ENCODE peak calls at places on chromosomes 7 and 10, in eight cellular contexts. One of them, this sample, is unnamed.

GRCh38 chr10:121452581-121452980 is 145.7 kb downstream of the FGFR2 start:
- DNase-seq in astrocyte: no peak
- DNase-seq in psoas muscle: no peak
- DNase-seq in epithelial cell of esophagus: no peak
- DNase-seq in retinal pigment epithelial cell: no peak
- DNase-seq in cardiac fibroblast: no peak
- DNase-seq in body of pancreas: no peak
- DNase-seq in SJSA1: no peak
- DNase-seq in this sample: no peak

GRCh38 chr10:133412381-133412711 is 12.1 kb downstream of the SPRN start:
- DNase-seq in astrocyte: no peak
- DNase-seq in psoas muscle: no peak
- DNase-seq in epithelial cell of esophagus: no peak
- DNase-seq in retinal pigment epithelial cell: no peak
- DNase-seq in cardiac fibroblast: no peak
- DNase-seq in body of pancreas: no peak
- DNase-seq in SJSA1: no peak
- DNase-seq in this sample: no peak

GRCh38 chr10:69152002-69152401 is 28.0 kb downstream of the VPS26A start:
- DNase-seq in astrocyte: no peak
- DNase-seq in psoas muscle: no peak
- DNase-seq in epithelial cell of esophagus: no peak
- DNase-seq in retinal pigment epithelial cell: no peak
- DNase-seq in cardiac fibroblast: no peak
- DNase-seq in body of pancreas: no peak
- DNase-seq in SJSA1: no peak
- DNase-seq in this sample: no peak

GRCh38 chr7:35015346-35015859 is 21.9 kb downstream of the DPY19L1 start:
- DNase-seq in astrocyte: peak; percentile 56
- DNase-seq in psoas muscle: no peak
- DNase-seq in epithelial cell of esophagus: no peak
- DNase-seq in retinal pigment epithelial cell: no peak
- DNase-seq in cardiac fibroblast: no peak
- DNase-seq in body of pancreas: no peak
- DNase-seq in SJSA1: no peak
- DNase-seq in this sample: no peak

GRCh38 chr10:11587860-11588259 is 23.6 kb downstream of the USP6NL start:
- DNase-seq in astrocyte: no peak
- DNase-seq in psoas muscle: no peak
- DNase-seq in epithelial cell of esophagus: peak; percentile 72
- DNase-seq in retinal pigment epithelial cell: no peak
- DNase-seq in cardiac fibroblast: no peak
- DNase-seq in body of pancreas: no peak
- DNase-seq in SJSA1: no peak
- DNase-seq in this sample: no peak

GRCh38 chr7:139108256-139109187 is 998 bp downstream of the ZC3HAV1 start:
- DNase-seq in astrocyte: peak; percentile 24
- DNase-seq in psoas muscle: no peak
- DNase-seq in epithelial cell of esophagus: peak; percentile 27
- DNase-seq in retinal pigment epithelial cell: no peak
- DNase-seq in cardiac fibroblast: peak; percentile 17
- DNase-seq in body of pancreas: peak; percentile 34
- DNase-seq in SJSA1: peak; percentile 49
- DNase-seq in this sample: peak; percentile 25

GRCh38 chr7:101950450-101951119 is 133.2 kb downstream of the CUX1 start:
- DNase-seq in astrocyte: peak; percentile 65
- DNase-seq in psoas muscle: no peak
- DNase-seq in epithelial cell of esophagus: no peak
- DNase-seq in retinal pigment epithelial cell: no peak
- DNase-seq in cardiac fibroblast: peak; percentile 92
- DNase-seq in body of pancreas: no peak
- DNase-seq in SJSA1: no peak
- DNase-seq in this sample: peak; percentile 49

GRCh38 chr7:32496052-32496813 is 944 bp downstream of the AVL9 start:
- DNase-seq in astrocyte: no peak
- DNase-seq in psoas muscle: no peak
- DNase-seq in epithelial cell of esophagus: no peak
- DNase-seq in retinal pigment epithelial cell: no peak
- DNase-seq in cardiac fibroblast: peak; percentile 7
- DNase-seq in body of pancreas: no peak
- DNase-seq in SJSA1: no peak
- DNase-seq in this sample: no peak

GRCh38 chr10:60023475-60023874 is 117.1 kb upstream of the CCDC6 start:
- DNase-seq in astrocyte: no peak
- DNase-seq in psoas muscle: no peak
- DNase-seq in epithelial cell of esophagus: no peak
- DNase-seq in retinal pigment epithelial cell: no peak
- DNase-seq in cardiac fibroblast: no peak
- DNase-seq in body of pancreas: no peak
- DNase-seq in SJSA1: no peak
- DNase-seq in this sample: no peak

GRCh38 chr7:2032876-2033407 is 199.8 kb downstream of the MAD1L1 start:
- DNase-seq in astrocyte: no peak
- DNase-seq in psoas muscle: peak; percentile 29
- DNase-seq in epithelial cell of esophagus: no peak
- DNase-seq in retinal pigment epithelial cell: no peak
- DNase-seq in cardiac fibroblast: no peak
- DNase-seq in body of pancreas: no peak
- DNase-seq in SJSA1: no peak
- DNase-seq in this sample: no peak

GRCh38 chr10:125116041-125116649 is 44.2 kb downstream of the CTBP2 start:
- DNase-seq in astrocyte: no peak
- DNase-seq in psoas muscle: peak; percentile 38
- DNase-seq in epithelial cell of esophagus: no peak
- DNase-seq in retinal pigment epithelial cell: no peak
- DNase-seq in cardiac fibroblast: no peak
- DNase-seq in body of pancreas: no peak
- DNase-seq in SJSA1: no peak
- DNase-seq in this sample: no peak

GRCh38 chr7:5423272-5423843 is at the start of gene TNRC18:
- DNase-seq in astrocyte: no peak
- DNase-seq in psoas muscle: peak; percentile 76
- DNase-seq in epithelial cell of esophagus: no peak
- DNase-seq in retinal pigment epithelial cell: no peak
- DNase-seq in cardiac fibroblast: no peak
- DNase-seq in body of pancreas: peak; percentile 48
- DNase-seq in SJSA1: peak; percentile 62
- DNase-seq in this sample: no peak

GRCh38 chr7:136030867-136031318 is 53.7 kb upstream of the MTPN start:
- DNase-seq in astrocyte: no peak
- DNase-seq in psoas muscle: no peak
- DNase-seq in epithelial cell of esophagus: peak; percentile 70
- DNase-seq in retinal pigment epithelial cell: no peak
- DNase-seq in cardiac fibroblast: no peak
- DNase-seq in body of pancreas: no peak
- DNase-seq in SJSA1: no peak
- DNase-seq in this sample: no peak

GRCh38 chr7:103003004-103003403 is 71.6 kb downstream of the FBXL13 start:
- DNase-seq in astrocyte: no peak
- DNase-seq in psoas muscle: no peak
- DNase-seq in epithelial cell of esophagus: no peak
- DNase-seq in retinal pigment epithelial cell: no peak
- DNase-seq in cardiac fibroblast: peak; percentile 20
- DNase-seq in body of pancreas: no peak
- DNase-seq in SJSA1: no peak
- DNase-seq in this sample: no peak

GRCh38 chr10:108204528-108205313 is 1040.2 kb upstream of the SORCS1 start:
- DNase-seq in astrocyte: no peak
- DNase-seq in psoas muscle: no peak
- DNase-seq in epithelial cell of esophagus: peak; percentile 66
- DNase-seq in retinal pigment epithelial cell: no peak
- DNase-seq in cardiac fibroblast: peak; percentile 15
- DNase-seq in body of pancreas: no peak
- DNase-seq in SJSA1: no peak
- DNase-seq in this sample: no peak

GRCh38 chr10:75029874-75030273 is 81.6 kb upstream of the SAMD8 start:
- DNase-seq in astrocyte: no peak
- DNase-seq in psoas muscle: no peak
- DNase-seq in epithelial cell of esophagus: no peak
- DNase-seq in retinal pigment epithelial cell: no peak
- DNase-seq in cardiac fibroblast: peak; percentile 53
- DNase-seq in body of pancreas: no peak
- DNase-seq in SJSA1: no peak
- DNase-seq in this sample: no peak

GRCh38 chr10:7484456-7485266 is 73.8 kb upstream of the SFMBT2 start:
- DNase-seq in astrocyte: no peak
- DNase-seq in psoas muscle: no peak
- DNase-seq in epithelial cell of esophagus: no peak
- DNase-seq in retinal pigment epithelial cell: no peak
- DNase-seq in cardiac fibroblast: no peak
- DNase-seq in body of pancreas: no peak
- DNase-seq in SJSA1: no peak
- DNase-seq in this sample: no peak

GRCh38 chr10:130623680-130624271 is 487.6 kb downstream of the GLRX3 start:
- DNase-seq in astrocyte: no peak
- DNase-seq in psoas muscle: no peak
- DNase-seq in epithelial cell of esophagus: no peak
- DNase-seq in retinal pigment epithelial cell: no peak
- DNase-seq in cardiac fibroblast: no peak
- DNase-seq in body of pancreas: no peak
- DNase-seq in SJSA1: no peak
- DNase-seq in this sample: no peak

GRCh38 chr7:156998988-156999610 is 11.4 kb downstream of the MNX1 start:
- DNase-seq in astrocyte: no peak
- DNase-seq in psoas muscle: no peak
- DNase-seq in epithelial cell of esophagus: no peak
- DNase-seq in retinal pigment epithelial cell: no peak
- DNase-seq in cardiac fibroblast: no peak
- DNase-seq in body of pancreas: no peak
- DNase-seq in SJSA1: peak; percentile 36
- DNase-seq in this sample: no peak

GRCh38 chr7:157000741-157001653 is 9.5 kb downstream of the MNX1 start:
- DNase-seq in astrocyte: no peak
- DNase-seq in psoas muscle: no peak
- DNase-seq in epithelial cell of esophagus: no peak
- DNase-seq in retinal pigment epithelial cell: no peak
- DNase-seq in cardiac fibroblast: no peak
- DNase-seq in body of pancreas: no peak
- DNase-seq in SJSA1: no peak
- DNase-seq in this sample: no peak

GRCh38 chr7:156999611-157000046 is 10.8 kb downstream of the MNX1 start:
- DNase-seq in astrocyte: no peak
- DNase-seq in psoas muscle: no peak
- DNase-seq in epithelial cell of esophagus: no peak
- DNase-seq in retinal pigment epithelial cell: no peak
- DNase-seq in cardiac fibroblast: no peak
- DNase-seq in body of pancreas: no peak
- DNase-seq in SJSA1: no peak
- DNase-seq in this sample: no peak

GRCh38 chr7:157001920-157002818 is 8.3 kb downstream of the MNX1 start:
- DNase-seq in astrocyte: no peak
- DNase-seq in psoas muscle: no peak
- DNase-seq in epithelial cell of esophagus: no peak
- DNase-seq in retinal pigment epithelial cell: no peak
- DNase-seq in cardiac fibroblast: no peak
- DNase-seq in body of pancreas: no peak
- DNase-seq in SJSA1: peak; percentile 33
- DNase-seq in this sample: no peak

GRCh38 chr7:157000047-157000726 is 10.3 kb downstream of the MNX1 start:
- DNase-seq in astrocyte: no peak
- DNase-seq in psoas muscle: no peak
- DNase-seq in epithelial cell of esophagus: no peak
- DNase-seq in retinal pigment epithelial cell: no peak
- DNase-seq in cardiac fibroblast: no peak
- DNase-seq in body of pancreas: no peak
- DNase-seq in SJSA1: no peak
- DNase-seq in this sample: no peak
- H3K4me3 ChIP-seq in astrocyte: no peak overlapping the region
- H3K4me3 ChIP-seq in psoas muscle: peak overlapping the region; percentile 52
- H3K4me3 ChIP-seq in epithelial cell of esophagus: peak overlapping the region; percentile 31
- H3K4me3 ChIP-seq in retinal pigment epithelial cell: no peak overlapping the region
- H3K4me3 ChIP-seq in cardiac fibroblast: peak overlapping the region; percentile 30
- H3K4me3 ChIP-seq in body of pancreas: peak overlapping the region; percentile 69
- H3K4me3 ChIP-seq in SJSA1: no peak overlapping the region
- H3K4me3 ChIP-seq in this sample: peak overlapping the region; percentile 12

GRCh38 chr10:15168781-15169554 is 475 bp upstream of the NMT2 start:
- DNase-seq in astrocyte: peak; percentile 72
- DNase-seq in psoas muscle: peak; percentile 98
- DNase-seq in epithelial cell of esophagus: peak; percentile 97
- DNase-seq in retinal pigment epithelial cell: peak; percentile 70
- DNase-seq in cardiac fibroblast: peak; percentile 99
- DNase-seq in body of pancreas: peak; percentile 98
- DNase-seq in SJSA1: peak; percentile 98
- DNase-seq in this sample: peak; percentile 93
- H3K4me3 ChIP-seq in astrocyte: no peak overlapping the region
- H3K4me3 ChIP-seq in psoas muscle: peak overlapping the region; percentile 48
- H3K4me3 ChIP-seq in epithelial cell of esophagus: no peak overlapping the region
- H3K4me3 ChIP-seq in retinal pigment epithelial cell: peak overlapping the region; percentile 26
- H3K4me3 ChIP-seq in cardiac fibroblast: no peak overlapping the region
- H3K4me3 ChIP-seq in body of pancreas: no peak overlapping the region
- H3K4me3 ChIP-seq in SJSA1: peak overlapping the region; percentile 17
- H3K4me3 ChIP-seq in this sample: peak overlapping the region; percentile 5

DNA sequence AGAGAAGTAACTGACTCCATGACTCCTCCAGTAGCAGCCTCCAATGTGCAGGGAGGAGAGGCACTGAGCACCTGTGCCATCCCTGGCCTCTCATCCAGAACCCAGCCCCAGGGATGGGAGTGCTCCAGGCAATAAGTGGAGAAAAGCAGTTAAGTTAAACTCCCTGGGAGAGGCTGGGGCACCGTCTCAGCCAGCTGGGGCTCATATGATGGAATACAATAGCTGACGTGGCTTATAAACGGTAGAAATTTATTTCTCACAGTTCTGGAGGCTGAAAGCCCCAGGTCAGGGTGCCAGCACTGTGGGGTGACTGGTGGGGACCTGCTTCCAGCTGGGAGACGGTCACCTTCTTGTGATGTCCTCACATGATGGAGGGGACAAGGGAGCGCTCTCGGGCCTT is 94.7 kb downstream of the RAMP3 start:
- DNase-seq in astrocyte: no peak
- DNase-seq in psoas muscle: no peak
- DNase-seq in epithelial cell of esophagus: no peak
- DNase-seq in retinal pigment epithelial cell: no peak
- DNase-seq in cardiac fibroblast: no peak
- DNase-seq in body of pancreas: no peak
- DNase-seq in SJSA1: no peak
- DNase-seq in this sample: no peak
- H3K4me3 ChIP-seq in astrocyte: no peak overlapping the region
- H3K4me3 ChIP-seq in psoas muscle: no peak overlapping the region
- H3K4me3 ChIP-seq in epithelial cell of esophagus: no peak overlapping the region
- H3K4me3 ChIP-seq in retinal pigment epithelial cell: no peak overlapping the region
- H3K4me3 ChIP-seq in cardiac fibroblast: no peak overlapping the region
- H3K4me3 ChIP-seq in body of pancreas: no peak overlapping the region
- H3K4me3 ChIP-seq in SJSA1: no peak overlapping the region
- H3K4me3 ChIP-seq in this sample: no peak overlapping the region

DNA sequence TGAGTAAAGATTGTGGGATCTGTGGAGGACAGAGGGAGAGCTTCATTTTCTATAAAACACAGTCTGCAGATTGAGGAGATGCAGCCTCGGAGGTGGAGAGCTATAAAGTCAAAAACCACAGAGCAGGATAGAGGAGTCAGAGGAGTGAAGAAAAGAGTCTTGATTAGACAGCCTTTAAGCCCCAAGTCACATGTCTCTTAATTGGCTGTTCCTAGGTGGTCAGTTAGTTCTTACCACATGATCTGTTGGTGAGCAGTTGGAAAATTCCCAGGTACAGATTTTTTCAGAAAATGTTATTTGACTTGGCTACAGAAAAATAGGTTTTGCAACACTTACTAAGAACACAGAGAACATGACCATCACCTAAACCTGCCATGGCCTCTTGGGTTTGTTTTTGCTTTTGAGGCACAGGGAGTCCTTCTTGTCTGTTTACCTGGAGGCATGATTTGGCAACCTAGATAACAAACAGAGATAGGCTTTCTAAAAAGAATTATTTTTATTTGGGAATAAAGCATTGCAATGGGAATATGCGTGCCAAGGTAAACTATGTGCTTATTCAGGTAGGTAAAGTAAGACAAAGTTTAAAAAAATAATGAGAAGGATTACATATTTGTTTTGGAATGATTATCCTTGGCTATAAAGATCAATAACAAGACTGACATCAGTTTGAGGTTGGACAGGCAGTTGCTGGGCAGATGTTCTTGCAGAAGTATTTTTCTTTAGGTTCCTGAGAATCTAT is 604 bp upstream of the CYP3A43 start:
- DNase-seq in astrocyte: no peak
- DNase-seq in psoas muscle: no peak
- DNase-seq in epithelial cell of esophagus: no peak
- DNase-seq in retinal pigment epithelial cell: no peak
- DNase-seq in cardiac fibroblast: no peak
- DNase-seq in body of pancreas: peak; percentile 71
- DNase-seq in SJSA1: no peak
- DNase-seq in this sample: no peak
- H3K4me3 ChIP-seq in astrocyte: no peak overlapping the region
- H3K4me3 ChIP-seq in psoas muscle: no peak overlapping the region
- H3K4me3 ChIP-seq in epithelial cell of esophagus: no peak overlapping the region
- H3K4me3 ChIP-seq in retinal pigment epithelial cell: no peak overlapping the region
- H3K4me3 ChIP-seq in cardiac fibroblast: no peak overlapping the region
- H3K4me3 ChIP-seq in body of pancreas: no peak overlapping the region
- H3K4me3 ChIP-seq in SJSA1: no peak overlapping the region
- H3K4me3 ChIP-seq in this sample: no peak overlapping the region

This sample was measured in brain microvascular endothelial cell.